ENCODE peak calls at places on chromosomes 11 and 22, in nine cellular contexts. One of them, this sample, is unnamed.

GRCh38 chr11:106723071-106723470 is 295.2 kb downstream of the GUCY1A2 start:
- DNase-seq in lower leg skin: no peak
- DNase-seq in GM13977: no peak
- DNase-seq in endodermal cell: no peak
- DNase-seq in dorsolateral prefrontal cortex: no peak
- DNase-seq in pancreas: no peak
- DNase-seq in fibroblast of mammary gland: no peak
- DNase-seq in Peyer's patch: no peak
- DNase-seq in glutamatergic neuron: no peak
- DNase-seq in this sample: no peak

GRCh38 chr11:133897331-133897650 is 52.0 kb upstream of the SPATA19 start:
- DNase-seq in Peyer's patch: peak; percentile 34
- DNase-seq in lower leg skin: no peak
- DNase-seq in fibroblast of mammary gland: no peak
- DNase-seq in GM13977: no peak
- DNase-seq in dorsolateral prefrontal cortex: no peak
- DNase-seq in pancreas: no peak
- DNase-seq in glutamatergic neuron: no peak
- DNase-seq in endodermal cell: peak; percentile 29
- DNase-seq in this sample: no peak

GRCh38 chr11:63321723-63322122 is 47.9 kb upstream of the SLC22A9 start:
- DNase-seq in lower leg skin: no peak
- DNase-seq in dorsolateral prefrontal cortex: no peak
- DNase-seq in GM13977: no peak
- DNase-seq in pancreas: no peak
- DNase-seq in fibroblast of mammary gland: no peak
- DNase-seq in Peyer's patch: no peak
- DNase-seq in endodermal cell: no peak
- DNase-seq in glutamatergic neuron: no peak
- DNase-seq in this sample: no peak

GRCh38 chr11:66693356-66694055 is 15.8 kb upstream of the RBM4B start:
- DNase-seq in lower leg skin: no peak
- DNase-seq in fibroblast of mammary gland: no peak
- DNase-seq in pancreas: no peak
- DNase-seq in endodermal cell: no peak
- DNase-seq in dorsolateral prefrontal cortex: no peak
- DNase-seq in GM13977: no peak
- DNase-seq in Peyer's patch: no peak
- DNase-seq in glutamatergic neuron: no peak
- DNase-seq in this sample: no peak

GRCh38 chr11:76167590-76167989 is 38.7 kb downstream of the WNT11 start:
- DNase-seq in endodermal cell: no peak
- DNase-seq in fibroblast of mammary gland: peak; percentile 28
- DNase-seq in lower leg skin: no peak
- DNase-seq in glutamatergic neuron: no peak
- DNase-seq in GM13977: no peak
- DNase-seq in pancreas: no peak
- DNase-seq in Peyer's patch: no peak
- DNase-seq in dorsolateral prefrontal cortex: no peak
- DNase-seq in this sample: no peak

GRCh38 chr22:27110985-27111451 is 453.6 kb downstream of the MIAT start:
- DNase-seq in lower leg skin: no peak
- DNase-seq in fibroblast of mammary gland: no peak
- DNase-seq in GM13977: no peak
- DNase-seq in dorsolateral prefrontal cortex: no peak
- DNase-seq in Peyer's patch: no peak
- DNase-seq in glutamatergic neuron: no peak
- DNase-seq in pancreas: peak; percentile 16
- DNase-seq in endodermal cell: peak; percentile 78
- DNase-seq in this sample: no peak

GRCh38 chr11:76578655-76579046 is 91.9 kb downstream of the LRRC32 start:
- DNase-seq in pancreas: no peak
- DNase-seq in GM13977: no peak
- DNase-seq in lower leg skin: no peak
- DNase-seq in glutamatergic neuron: no peak
- DNase-seq in Peyer's patch: peak; percentile 35
- DNase-seq in dorsolateral prefrontal cortex: no peak
- DNase-seq in fibroblast of mammary gland: peak; percentile 26
- DNase-seq in endodermal cell: peak; percentile 65
- DNase-seq in this sample: no peak

GRCh38 chr11:567629-568258 is 7.0 kb downstream of the RASSF7 start:
- DNase-seq in glutamatergic neuron: no peak
- DNase-seq in pancreas: no peak
- DNase-seq in Peyer's patch: no peak
- DNase-seq in GM13977: no peak
- DNase-seq in fibroblast of mammary gland: no peak
- DNase-seq in dorsolateral prefrontal cortex: no peak
- DNase-seq in endodermal cell: no peak
- DNase-seq in lower leg skin: no peak
- DNase-seq in this sample: no peak

GRCh38 chr11:129375731-129376657 is at the start of gene BARX2:
- DNase-seq in lower leg skin: no peak
- DNase-seq in glutamatergic neuron: peak; percentile 73
- DNase-seq in endodermal cell: peak; percentile 91
- DNase-seq in GM13977: peak; percentile 62
- DNase-seq in Peyer's patch: peak; percentile 87
- DNase-seq in pancreas: peak; percentile 49
- DNase-seq in dorsolateral prefrontal cortex: no peak
- DNase-seq in fibroblast of mammary gland: peak; percentile 64
- DNase-seq in this sample: peak; percentile 55

GRCh38 chr22:19879651-19879995 is 24.9 kb upstream of the GNB1L start:
- DNase-seq in endodermal cell: peak; percentile 48
- DNase-seq in GM13977: no peak
- DNase-seq in dorsolateral prefrontal cortex: peak; percentile 11
- DNase-seq in glutamatergic neuron: peak; percentile 9
- DNase-seq in pancreas: no peak
- DNase-seq in lower leg skin: no peak
- DNase-seq in Peyer's patch: no peak
- DNase-seq in fibroblast of mammary gland: no peak
- DNase-seq in this sample: no peak

GRCh38 chr11:2508793-2509192 is 64.0 kb downstream of the KCNQ1 start:
- DNase-seq in lower leg skin: no peak
- DNase-seq in pancreas: no peak
- DNase-seq in dorsolateral prefrontal cortex: no peak
- DNase-seq in GM13977: no peak
- DNase-seq in fibroblast of mammary gland: no peak
- DNase-seq in Peyer's patch: no peak
- DNase-seq in glutamatergic neuron: no peak
- DNase-seq in endodermal cell: no peak
- DNase-seq in this sample: peak; percentile 7

GRCh38 chr11:8263109-8263768 is 439 bp downstream of the LMO1 start:
- DNase-seq in endodermal cell: peak; percentile 78
- DNase-seq in GM13977: no peak
- DNase-seq in Peyer's patch: peak; percentile 43
- DNase-seq in pancreas: no peak
- DNase-seq in fibroblast of mammary gland: no peak
- DNase-seq in lower leg skin: no peak
- DNase-seq in glutamatergic neuron: peak; percentile 64
- DNase-seq in dorsolateral prefrontal cortex: no peak
- DNase-seq in this sample: no peak

GRCh38 chr11:125570952-125571351 is 1.7 kb downstream of the EI24 start:
- DNase-seq in endodermal cell: no peak
- DNase-seq in Peyer's patch: no peak
- DNase-seq in pancreas: no peak
- DNase-seq in dorsolateral prefrontal cortex: no peak
- DNase-seq in lower leg skin: no peak
- DNase-seq in glutamatergic neuron: no peak
- DNase-seq in fibroblast of mammary gland: no peak
- DNase-seq in GM13977: no peak
- DNase-seq in this sample: no peak

GRCh38 chr22:20748820-20749428 is 25.0 kb upstream of the SERPIND1 start:
- DNase-seq in endodermal cell: no peak
- DNase-seq in glutamatergic neuron: no peak
- DNase-seq in pancreas: no peak
- DNase-seq in dorsolateral prefrontal cortex: no peak
- DNase-seq in fibroblast of mammary gland: no peak
- DNase-seq in lower leg skin: no peak
- DNase-seq in GM13977: peak; percentile 72
- DNase-seq in Peyer's patch: no peak
- DNase-seq in this sample: peak; percentile 74

GRCh38 chr11:35953081-35953480 is 9.2 kb downstream of the LDLRAD3 start:
- DNase-seq in pancreas: no peak
- DNase-seq in dorsolateral prefrontal cortex: peak; percentile 60
- DNase-seq in endodermal cell: no peak
- DNase-seq in fibroblast of mammary gland: no peak
- DNase-seq in Peyer's patch: no peak
- DNase-seq in glutamatergic neuron: no peak
- DNase-seq in lower leg skin: peak; percentile 34
- DNase-seq in GM13977: no peak
- DNase-seq in this sample: no peak

GRCh38 chr22:25101986-25102385 is 97.7 kb upstream of the CRYBB3 start:
- DNase-seq in pancreas: no peak
- DNase-seq in Peyer's patch: no peak
- DNase-seq in lower leg skin: no peak
- DNase-seq in endodermal cell: no peak
- DNase-seq in GM13977: no peak
- DNase-seq in fibroblast of mammary gland: no peak
- DNase-seq in dorsolateral prefrontal cortex: no peak
- DNase-seq in glutamatergic neuron: no peak
- DNase-seq in this sample: no peak

GRCh38 chr22:19734837-19735382 is 11.6 kb downstream of the GP1BB start:
- DNase-seq in pancreas: no peak
- DNase-seq in lower leg skin: no peak
- DNase-seq in GM13977: no peak
- DNase-seq in fibroblast of mammary gland: no peak
- DNase-seq in Peyer's patch: no peak
- DNase-seq in endodermal cell: no peak
- DNase-seq in glutamatergic neuron: no peak
- DNase-seq in dorsolateral prefrontal cortex: no peak
- DNase-seq in this sample: no peak

DNA sequence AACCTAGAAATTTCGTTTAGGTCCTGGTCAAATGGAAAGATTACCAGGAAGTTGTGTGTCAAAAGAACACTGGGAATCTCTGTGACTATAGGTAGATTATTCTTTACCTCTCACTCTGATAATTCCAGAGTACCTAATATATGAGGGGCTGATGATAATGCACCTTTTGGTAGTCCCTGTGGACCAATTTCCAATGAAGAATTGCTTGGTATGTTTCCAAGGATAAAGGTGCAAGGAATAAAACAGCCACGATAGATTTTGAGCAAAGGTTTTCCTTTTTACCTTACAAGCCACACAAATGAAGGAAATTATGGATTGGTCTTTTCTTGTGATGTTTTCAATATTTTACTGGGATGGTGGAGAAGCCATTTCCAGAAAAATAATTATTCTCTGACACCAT is at the start of gene OR8H1:
- DNase-seq in glutamatergic neuron: no peak
- DNase-seq in Peyer's patch: no peak
- DNase-seq in GM13977: no peak
- DNase-seq in fibroblast of mammary gland: no peak
- DNase-seq in lower leg skin: no peak
- DNase-seq in endodermal cell: no peak
- DNase-seq in pancreas: no peak
- DNase-seq in dorsolateral prefrontal cortex: no peak
- DNase-seq in this sample: no peak
- TF ChIP-seq CTCF in glutamatergic neuron: no peak
- TF ChIP-seq CTCF in Peyer's patch: no peak
- TF ChIP-seq CTCF in GM13977: no peak
- TF ChIP-seq CTCF in fibroblast of mammary gland: no peak
- TF ChIP-seq CTCF in lower leg skin: no peak
- TF ChIP-seq CTCF in endodermal cell: no peak
- TF ChIP-seq CTCF in pancreas: no peak
- TF ChIP-seq CTCF in dorsolateral prefrontal cortex: no peak
- TF ChIP-seq CTCF in this sample: no peak

GRCh38 chr11:30333405-30333804 is 10.5 kb downstream of the ARL14EP start:
- DNase-seq in endodermal cell: no peak
- DNase-seq in fibroblast of mammary gland: peak; percentile 24
- DNase-seq in GM13977: no peak
- DNase-seq in pancreas: no peak
- DNase-seq in glutamatergic neuron: no peak
- DNase-seq in lower leg skin: no peak
- DNase-seq in Peyer's patch: no peak
- DNase-seq in dorsolateral prefrontal cortex: no peak
- DNase-seq in this sample: no peak
- TF ChIP-seq CTCF in endodermal cell: peak; percentile 80
- TF ChIP-seq CTCF in fibroblast of mammary gland: peak; percentile 54
- TF ChIP-seq CTCF in GM13977: peak; percentile 61
- TF ChIP-seq CTCF in pancreas: peak; percentile 27
- TF ChIP-seq CTCF in glutamatergic neuron: peak; percentile 18
- TF ChIP-seq CTCF in lower leg skin: no peak
- TF ChIP-seq CTCF in Peyer's patch: peak; percentile 42
- TF ChIP-seq CTCF in dorsolateral prefrontal cortex: no peak
- TF ChIP-seq CTCF in this sample: no peak

DNA sequence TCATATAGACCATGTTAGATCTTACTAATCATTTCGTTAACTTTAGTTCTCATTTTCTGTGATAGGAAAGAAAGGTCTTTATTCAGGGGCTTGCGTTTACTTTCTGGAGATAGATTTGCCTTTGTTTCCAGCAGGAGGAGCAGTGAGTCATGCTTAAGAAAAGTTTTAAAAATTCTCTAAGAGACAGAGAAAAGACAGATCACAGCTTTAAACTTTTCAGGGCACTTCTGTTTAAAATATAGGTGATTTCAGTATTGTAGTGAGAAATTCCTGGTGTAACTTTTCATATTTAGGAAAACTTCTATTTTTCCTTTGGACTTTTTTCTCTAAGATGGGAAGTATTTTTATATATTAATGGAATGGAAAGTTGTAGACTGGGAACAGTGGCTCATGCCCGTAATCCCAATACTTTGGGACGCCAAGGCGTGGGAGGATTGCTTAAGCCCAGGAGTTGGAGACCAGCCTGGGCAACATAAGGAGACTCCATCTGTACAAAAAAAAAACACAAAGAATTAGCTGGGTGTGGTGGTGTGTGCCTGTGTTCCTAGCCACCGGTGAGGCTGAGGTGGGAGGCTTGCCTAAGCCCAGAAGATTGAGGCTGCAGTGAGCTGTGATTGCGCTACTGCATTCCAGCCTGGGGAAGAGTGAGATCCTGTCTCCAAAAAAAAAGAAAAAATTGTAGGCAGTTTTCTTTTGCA is 60.3 kb downstream of the ATXN10 start:
- DNase-seq in Peyer's patch: no peak
- DNase-seq in lower leg skin: no peak
- DNase-seq in pancreas: no peak
- DNase-seq in GM13977: no peak
- DNase-seq in endodermal cell: no peak
- DNase-seq in fibroblast of mammary gland: peak; percentile 55
- DNase-seq in dorsolateral prefrontal cortex: no peak
- DNase-seq in glutamatergic neuron: no peak
- DNase-seq in this sample: no peak
- TF ChIP-seq CTCF in Peyer's patch: no peak
- TF ChIP-seq CTCF in lower leg skin: no peak
- TF ChIP-seq CTCF in pancreas: no peak
- TF ChIP-seq CTCF in GM13977: peak; percentile 38
- TF ChIP-seq CTCF in endodermal cell: peak; percentile 74
- TF ChIP-seq CTCF in fibroblast of mammary gland: peak; percentile 39
- TF ChIP-seq CTCF in dorsolateral prefrontal cortex: peak; percentile 24
- TF ChIP-seq CTCF in glutamatergic neuron: no peak
- TF ChIP-seq CTCF in this sample: no peak

DNA sequence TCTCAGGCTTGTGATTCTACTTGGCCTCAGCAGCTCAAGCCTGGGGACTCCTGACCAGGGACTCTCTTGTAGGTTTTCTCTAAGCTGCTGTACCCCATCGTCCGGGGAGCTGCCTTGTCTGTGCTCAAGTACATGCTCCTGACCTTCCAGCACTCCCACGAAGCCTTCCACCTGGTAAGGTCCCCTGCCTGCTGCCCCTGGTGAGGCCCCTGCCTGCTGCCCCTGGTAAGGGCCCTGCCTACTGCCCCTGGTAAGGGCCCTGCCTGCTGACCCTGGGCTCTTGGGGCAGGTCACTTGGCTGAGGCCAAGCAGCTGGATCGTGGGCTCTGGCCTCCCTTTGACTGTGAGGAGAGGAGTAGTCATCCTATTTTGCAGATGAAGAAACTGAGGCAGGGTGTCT is 11.3 kb downstream of the USP35 start:
- DNase-seq in endodermal cell: no peak
- DNase-seq in glutamatergic neuron: no peak
- DNase-seq in dorsolateral prefrontal cortex: no peak
- DNase-seq in lower leg skin: no peak
- DNase-seq in Peyer's patch: peak; percentile 35
- DNase-seq in pancreas: no peak
- DNase-seq in fibroblast of mammary gland: no peak
- DNase-seq in GM13977: no peak
- DNase-seq in this sample: no peak
- TF ChIP-seq CTCF in endodermal cell: no peak
- TF ChIP-seq CTCF in glutamatergic neuron: no peak
- TF ChIP-seq CTCF in dorsolateral prefrontal cortex: no peak
- TF ChIP-seq CTCF in lower leg skin: no peak
- TF ChIP-seq CTCF in Peyer's patch: no peak
- TF ChIP-seq CTCF in pancreas: no peak
- TF ChIP-seq CTCF in fibroblast of mammary gland: no peak
- TF ChIP-seq CTCF in GM13977: no peak
- TF ChIP-seq CTCF in this sample: no peak